ENCODE peak calls at places on chromosome 14, in five cellular contexts. Z is PC-3, S is A673, B is upper lobe of left lung, Y is ovary. N is an unnamed sample. For H3K9me3, the result is how much of the 10 kb centered on the place peaks cover.

GRCh38 chr14:76917158-76917596 is 91.0 kb downstream of the LRRC74A start:
- DNase-seq in Z (peak), S (peak), B (peak), Y (peak), N (no peak)

GRCh38 chr14:102461490-102462317 is 47.9 kb downstream of the ANKRD9 start:
- DNase-seq in Z (no peak), S (no peak), B (no peak), Y (no peak), N (no peak)

GRCh38 chr14:99120147-99121026 is 151.6 kb downstream of the BCL11B start:
- DNase-seq in Z (no peak), S (no peak), B (no peak), Y (no peak), N (no peak)

GRCh38 chr14:52025952-52026510 is 36.7 kb downstream of the RTRAF start:
- DNase-seq in Z (no peak), S (no peak), B (no peak), Y (no peak), N (no peak)

GRCh38 chr14:92471919-92472318 is 41.7 kb upstream of the RIN3 start:
- DNase-seq in Z (peak), S (no peak), B (no peak), Y (no peak), N (no peak)

GRCh38 chr14:104296388-104297312 is 158.3 kb downstream of the KIF26A start:
- DNase-seq in Z (no peak), S (peak), B (no peak), Y (peak), N (peak)

GRCh38 chr14:100769035-100769939 is 42.6 kb downstream of the DLK1 start:
- DNase-seq in Z (no peak), S (no peak), B (peak), Y (no peak), N (no peak)

GRCh38 chr14:62187265-62187664 is 425.0 kb downstream of the SNAPC1 start:
- DNase-seq in Z (no peak), S (peak), B (no peak), Y (no peak), N (no peak)

GRCh38 chr14:64952598-64953309 is 10.2 kb upstream of the GPX2 start:
- DNase-seq in Z (no peak), S (peak), B (no peak), Y (no peak), N (no peak)

GRCh38 chr14:68284834-68285233 is 465.3 kb downstream of the RAD51B start:
- DNase-seq in Z (no peak), S (no peak), B (no peak), Y (no peak), N (no peak)

GRCh38 chr14:53391631-53392030 is 238.5 kb upstream of the DDHD1 start:
- DNase-seq in Z (peak), S (peak), B (no peak), Y (no peak), N (no peak)

GRCh38 chr14:55904086-55904485 is 214.1 kb upstream of the PELI2 start:
- DNase-seq in Z (no peak), S (no peak), B (no peak), Y (no peak), N (no peak)

GRCh38 chr14:29310757-29311156 is 544.2 kb downstream of the FOXG1 start:
- DNase-seq in Z (peak), S (no peak), B (no peak), Y (no peak), N (no peak)

GRCh38 chr14:37384870-37385596 is 187.3 kb downstream of the MIPOL1 start:
- DNase-seq in Z (no peak), S (no peak), B (peak), Y (no peak), N (no peak)

GRCh38 chr14:98119739-98120138 is 1152.3 kb downstream of the BCL11B start:
- DNase-seq in Z (no peak), S (no peak), B (no peak), Y (no peak), N (no peak)

GRCh38 chr14:60206837-60207533 is 41.8 kb upstream of the DHRS7 start:
- DNase-seq in Z (no peak), S (no peak), B (no peak), Y (no peak), N (no peak)

GRCh38 chr14:60094306-60094897 is 2.7 kb downstream of the PCNX4 start:
- DNase-seq in Z (peak), S (no peak), B (no peak), Y (no peak), N (no peak)

GRCh38 chr14:92105845-92106094 is 612 bp downstream of the ATXN3 start:
- DNase-seq in Z (peak), S (peak), B (peak), Y (peak), N (peak)

GRCh38 chr14:35898217-35898775 is 72.2 kb downstream of the BRMS1L start:
- DNase-seq in Z (no peak), S (no peak), B (no peak), Y (no peak), N (no peak)

GRCh38 chr14:104295681-104296387 is 157.4 kb downstream of the KIF26A start:
- DNase-seq in Z (no peak), S (no peak), B (no peak), Y (peak), N (peak)

GRCh38 chr14:92931681-92932447 is 8.9 kb downstream of the CHGA start:
- DNase-seq in Z (no peak), S (no peak), B (no peak), Y (no peak), N (no peak)

GRCh38 chr14:32940066-32940651 is 1.5 kb downstream of the NPAS3 start:
- DNase-seq in Z (peak), S (peak), B (no peak), Y (no peak), N (no peak)

GRCh38 chr14:100022772-100023451 is 42.3 kb upstream of the EVL start:
- DNase-seq in Z (no peak), S (peak), B (no peak), Y (no peak), N (no peak)

GRCh38 chr14:99187858-99188257 is 84.1 kb downstream of the BCL11B start:
- DNase-seq in Z (no peak), S (no peak), B (no peak), Y (no peak), N (no peak)

GRCh38 chr14:24414732-24415420 is 14.6 kb downstream of the CBLN3 start:
- DNase-seq in Z (no peak), S (no peak), B (peak), Y (no peak), N (no peak)

GRCh38 chr14:101705733-101706508 is 55.6 kb upstream of the PPP2R5C start:
- DNase-seq in Z (peak), S (peak), B (peak), Y (no peak), N (peak)

GRCh38 chr14:50823051-50823762 is 7.8 kb downstream of the NIN start:
- DNase-seq in Z (peak), S (no peak), B (no peak), Y (no peak), N (no peak)

GRCh38 chr14:55228261-55228660 is 36.9 kb upstream of the DLGAP5 start:
- DNase-seq in Z (no peak), S (no peak), B (no peak), Y (no peak), N (no peak)

GRCh38 chr14:55366271-55366670 is 45.4 kb downstream of the ATG14 start:
- DNase-seq in Z (peak), S (no peak), B (no peak), Y (no peak), N (no peak)

GRCh38 chr14:23183076-23183475 is 384 bp downstream of the SLC7A8 start:
- DNase-seq in Z (no peak), S (no peak), B (no peak), Y (no peak), N (no peak)

GRCh38 chr14:23182372-23183014 is 967 bp downstream of the SLC7A8 start:
- DNase-seq in Z (peak), S (no peak), B (peak), Y (peak), N (peak)

GRCh38 chr14:23181453-23181852 is 2.0 kb downstream of the SLC7A8 start:
- DNase-seq in Z (no peak), S (no peak), B (no peak), Y (no peak), N (no peak)

GRCh38 chr14:23183479-23183878 is at the start of gene SLC7A8:
- DNase-seq in Z (peak), S (peak), B (peak), Y (peak), N (peak)

DNA sequence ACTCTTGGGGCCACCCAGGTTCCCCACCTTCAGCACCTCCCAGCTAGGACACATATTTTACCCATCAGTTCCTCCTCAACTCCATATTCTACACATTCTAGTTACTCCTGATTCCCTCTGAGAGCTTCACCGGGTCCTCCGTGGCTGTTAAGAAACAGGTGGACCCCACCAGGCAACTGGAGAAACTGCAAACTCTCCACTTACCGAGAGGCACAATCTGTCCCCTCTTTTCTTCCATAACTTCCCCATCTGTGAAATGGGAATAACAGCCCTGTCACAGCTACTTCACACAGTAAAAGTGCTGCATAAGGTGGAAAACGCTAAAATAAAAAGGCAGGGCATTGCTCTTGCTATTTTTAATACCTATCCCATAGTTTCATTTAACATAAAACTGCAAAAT is 1.5 kb downstream of the SLC7A8 start:
- DNase-seq in Z (no peak), S (no peak), B (no peak), Y (no peak), N (no peak)
- H3K9me3 ChIP-seq in Z (under half), S (under half), B (under half), Y (under half), N (under half)

DNA sequence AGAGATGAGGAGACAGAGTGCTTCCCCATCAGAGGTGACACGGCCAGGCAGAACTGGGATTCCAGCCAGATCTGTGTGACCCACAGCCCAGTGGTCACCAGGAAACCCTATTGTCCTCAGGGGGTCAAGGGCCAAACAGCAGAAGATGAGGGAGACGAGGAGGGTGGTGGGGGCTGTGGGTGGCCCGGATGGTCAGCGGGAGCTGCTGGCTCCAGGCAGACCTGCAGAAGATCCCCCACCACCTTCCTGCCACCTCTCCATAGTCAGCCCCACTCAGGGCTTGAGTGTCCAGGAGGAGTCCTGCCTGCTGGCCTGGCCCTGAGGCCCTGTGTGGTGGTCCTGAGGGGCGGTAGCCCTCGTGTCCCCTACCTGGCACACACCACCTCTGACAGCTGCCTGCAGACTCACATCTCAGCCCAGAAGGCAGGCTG is 136.8 kb downstream of the CALM1 start:
- DNase-seq in Z (no peak), S (no peak), B (no peak), Y (no peak), N (peak)
- H3K9me3 ChIP-seq in Z (under half), S (under half), B (under half), Y (under half), N (under half)

GRCh38 chr14:96191355-96191754 is 13.3 kb upstream of the BDKRB2 start:
- DNase-seq in Z (no peak), S (no peak), B (no peak), Y (no peak), N (no peak)
- H3K9me3 ChIP-seq in Z (under half), S (under half), B (under half), Y (under half), N (under half)

GRCh38 chr14:105980224-105980623 is 453.8 kb downstream of the TMEM121 start:
- DNase-seq in Z (no peak), S (peak), B (no peak), Y (no peak), N (no peak)
- H3K9me3 ChIP-seq in Z (under half), S (under half), B (under half), Y (under half), N (under half)

DNA sequence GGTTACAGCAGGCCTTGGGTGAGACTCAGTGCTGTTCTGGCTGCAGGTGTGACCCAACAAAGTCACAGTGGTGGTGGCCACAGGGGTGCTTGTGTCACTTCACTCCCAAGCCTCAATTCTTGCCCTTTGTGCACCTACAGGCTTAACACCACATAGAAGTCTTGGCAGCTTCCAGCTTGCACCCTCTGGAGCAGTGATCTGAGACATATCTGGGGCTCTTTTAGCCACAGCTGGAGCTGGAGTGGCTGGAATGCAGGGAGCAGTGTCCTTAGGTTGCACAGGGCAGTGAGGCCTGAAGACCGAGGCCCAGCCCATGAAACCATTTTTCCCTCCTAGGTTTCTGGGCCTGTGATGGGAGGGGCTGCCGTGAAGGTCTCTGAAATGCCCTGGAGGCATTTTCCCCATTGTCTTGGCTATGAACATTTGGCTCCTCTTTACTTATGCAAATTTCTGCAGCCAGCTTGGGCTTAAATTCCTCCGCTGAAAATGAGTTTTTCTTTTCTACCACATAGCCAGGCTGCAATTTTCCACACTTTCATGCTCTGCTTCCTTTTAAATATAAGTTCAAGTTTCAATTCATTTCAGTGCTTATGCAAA is 37.7 kb downstream of the ADAM21 start:
- DNase-seq in Z (no peak), S (peak), B (no peak), Y (no peak), N (no peak)
- H3K9me3 ChIP-seq in Z (under half), S (under half), B (under half), Y (under half), N (under half)

DNA sequence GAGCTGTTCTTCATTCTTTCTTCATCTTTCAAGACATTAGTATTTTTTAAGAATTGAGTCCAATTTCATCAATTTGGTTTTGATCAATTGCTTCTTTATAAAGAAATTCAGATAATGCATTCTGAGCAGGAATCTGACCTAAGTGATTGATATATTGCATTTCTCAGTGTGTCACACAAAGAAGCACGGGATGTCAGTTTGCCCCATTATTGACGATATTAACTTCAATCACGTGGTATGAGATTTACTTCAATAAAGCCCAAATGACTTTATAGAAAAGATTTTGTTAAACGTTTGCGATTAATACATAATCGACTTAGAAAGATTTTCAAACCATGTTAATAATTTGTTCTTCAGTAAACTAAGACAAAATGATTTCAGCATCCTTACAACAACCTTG is 1254.2 kb downstream of the FSCB start:
- DNase-seq in Z (no peak), S (no peak), B (no peak), Y (no peak), N (no peak)
- H3K9me3 ChIP-seq in Z (under half), S (under half), B (under half), Y (under half), N (under half)

GRCh38 chr14:26947265-26947664 is 349.4 kb upstream of the NOVA1 start:
- DNase-seq in Z (no peak), S (no peak), B (no peak), Y (no peak), N (no peak)
- H3K9me3 ChIP-seq in Z (under half), S (under half), B (under half), Y (under half), N (under half)